ENCODE peak calls at places on chromosomes 3 and 15, in four cellular contexts. One of them, this sample, is unnamed.

GRCh38 chr3:161035711-161036110 is 69.4 kb downstream of the B3GALNT1 start:
- DNase-seq in KBM-7: peak; percentile 80
- DNase-seq in stimulated activated CD8-positive, alpha-beta memory T cell treated with anti-CD3 and anti-CD28 coated beads, Interleukin-4, amount 100 ng/mL, for 4 hours: no peak
- DNase-seq in ovary: no peak
- DNase-seq in this sample: no peak

GRCh38 chr3:137194301-137194700 is 236.5 kb downstream of the IL20RB start:
- DNase-seq in KBM-7: no peak
- DNase-seq in stimulated activated CD8-positive, alpha-beta memory T cell treated with anti-CD3 and anti-CD28 coated beads, Interleukin-4, amount 100 ng/mL, for 4 hours: no peak
- DNase-seq in ovary: no peak
- DNase-seq in this sample: no peak

GRCh38 chr15:89812126-89812846 is 2.4 kb downstream of the ANPEP start:
- DNase-seq in ovary: no peak
- DNase-seq in KBM-7: peak; percentile 43
- DNase-seq in stimulated activated CD8-positive, alpha-beta memory T cell treated with anti-CD3 and anti-CD28 coated beads, Interleukin-4, amount 100 ng/mL, for 4 hours: no peak
- DNase-seq in this sample: peak; percentile 61

GRCh38 chr3:66378256-66378655 is 122.6 kb downstream of the LRIG1 start:
- DNase-seq in stimulated activated CD8-positive, alpha-beta memory T cell treated with anti-CD3 and anti-CD28 coated beads, Interleukin-4, amount 100 ng/mL, for 4 hours: no peak
- DNase-seq in KBM-7: peak; percentile 14
- DNase-seq in ovary: no peak
- DNase-seq in this sample: no peak

GRCh38 chr15:42274693-42274971 is 1.4 kb upstream of the TMEM87A start:
- DNase-seq in ovary: peak; percentile 20
- DNase-seq in stimulated activated CD8-positive, alpha-beta memory T cell treated with anti-CD3 and anti-CD28 coated beads, Interleukin-4, amount 100 ng/mL, for 4 hours: no peak
- DNase-seq in KBM-7: no peak
- DNase-seq in this sample: peak; percentile 18

GRCh38 chr3:120673116-120673515 is 8.9 kb downstream of the HGD start:
- DNase-seq in stimulated activated CD8-positive, alpha-beta memory T cell treated with anti-CD3 and anti-CD28 coated beads, Interleukin-4, amount 100 ng/mL, for 4 hours: no peak
- DNase-seq in ovary: no peak
- DNase-seq in KBM-7: no peak
- DNase-seq in this sample: no peak

GRCh38 chr3:42066516-42067181 is 24.5 kb upstream of the TRAK1 start:
- DNase-seq in ovary: no peak
- DNase-seq in KBM-7: peak; percentile 35
- DNase-seq in stimulated activated CD8-positive, alpha-beta memory T cell treated with anti-CD3 and anti-CD28 coated beads, Interleukin-4, amount 100 ng/mL, for 4 hours: no peak
- DNase-seq in this sample: no peak

GRCh38 chr3:195886181-195887141 is 21.9 kb downstream of the TNK2 start:
- DNase-seq in KBM-7: no peak
- DNase-seq in ovary: no peak
- DNase-seq in stimulated activated CD8-positive, alpha-beta memory T cell treated with anti-CD3 and anti-CD28 coated beads, Interleukin-4, amount 100 ng/mL, for 4 hours: no peak
- DNase-seq in this sample: no peak

GRCh38 chr3:82087958-82088357 is 326.5 kb upstream of the GBE1 start:
- DNase-seq in KBM-7: no peak
- DNase-seq in stimulated activated CD8-positive, alpha-beta memory T cell treated with anti-CD3 and anti-CD28 coated beads, Interleukin-4, amount 100 ng/mL, for 4 hours: no peak
- DNase-seq in ovary: no peak
- DNase-seq in this sample: no peak

GRCh38 chr3:25589783-25590258 is 74.9 kb downstream of the TOP2B start:
- DNase-seq in stimulated activated CD8-positive, alpha-beta memory T cell treated with anti-CD3 and anti-CD28 coated beads, Interleukin-4, amount 100 ng/mL, for 4 hours: no peak
- DNase-seq in ovary: no peak
- DNase-seq in KBM-7: no peak
- DNase-seq in this sample: no peak

GRCh38 chr3:184133840-184134745 is 1.1 kb upstream of the EIF2B5 start:
- DNase-seq in ovary: peak; percentile 81
- DNase-seq in stimulated activated CD8-positive, alpha-beta memory T cell treated with anti-CD3 and anti-CD28 coated beads, Interleukin-4, amount 100 ng/mL, for 4 hours: peak; percentile 16
- DNase-seq in KBM-7: peak; percentile 84
- DNase-seq in this sample: peak; percentile 90

GRCh38 chr15:91921188-91921820 is 67.8 kb downstream of the SLCO3A1 start:
- DNase-seq in KBM-7: peak; percentile 18
- DNase-seq in stimulated activated CD8-positive, alpha-beta memory T cell treated with anti-CD3 and anti-CD28 coated beads, Interleukin-4, amount 100 ng/mL, for 4 hours: no peak
- DNase-seq in ovary: no peak
- DNase-seq in this sample: no peak

GRCh38 chr3:53534996-53535395 is 40.6 kb downstream of the CACNA1D start:
- DNase-seq in ovary: no peak
- DNase-seq in KBM-7: no peak
- DNase-seq in stimulated activated CD8-positive, alpha-beta memory T cell treated with anti-CD3 and anti-CD28 coated beads, Interleukin-4, amount 100 ng/mL, for 4 hours: no peak
- DNase-seq in this sample: no peak

GRCh38 chr15:83611312-83611711 is 42.6 kb upstream of the ADAMTSL3 start:
- DNase-seq in stimulated activated CD8-positive, alpha-beta memory T cell treated with anti-CD3 and anti-CD28 coated beads, Interleukin-4, amount 100 ng/mL, for 4 hours: no peak
- DNase-seq in ovary: no peak
- DNase-seq in KBM-7: no peak
- DNase-seq in this sample: peak; percentile 71

GRCh38 chr15:70701891-70702568 is 61.3 kb downstream of the UACA start:
- DNase-seq in ovary: no peak
- DNase-seq in KBM-7: no peak
- DNase-seq in stimulated activated CD8-positive, alpha-beta memory T cell treated with anti-CD3 and anti-CD28 coated beads, Interleukin-4, amount 100 ng/mL, for 4 hours: no peak
- DNase-seq in this sample: no peak

GRCh38 chr3:37640636-37641375 is 220.9 kb upstream of the CTDSPL start:
- DNase-seq in stimulated activated CD8-positive, alpha-beta memory T cell treated with anti-CD3 and anti-CD28 coated beads, Interleukin-4, amount 100 ng/mL, for 4 hours: no peak
- DNase-seq in KBM-7: no peak
- DNase-seq in ovary: no peak
- DNase-seq in this sample: peak; percentile 50

GRCh38 chr15:43771816-43772215 is 5.0 kb downstream of the ELL3 start:
- DNase-seq in ovary: no peak
- DNase-seq in KBM-7: no peak
- DNase-seq in stimulated activated CD8-positive, alpha-beta memory T cell treated with anti-CD3 and anti-CD28 coated beads, Interleukin-4, amount 100 ng/mL, for 4 hours: no peak
- DNase-seq in this sample: no peak

GRCh38 chr3:177314897-177315296 is 117.6 kb upstream of the TBL1XR1 start:
- DNase-seq in KBM-7: no peak
- DNase-seq in stimulated activated CD8-positive, alpha-beta memory T cell treated with anti-CD3 and anti-CD28 coated beads, Interleukin-4, amount 100 ng/mL, for 4 hours: no peak
- DNase-seq in ovary: no peak
- DNase-seq in this sample: no peak

GRCh38 chr15:31169558-31169957 is 68.0 kb upstream of the TRPM1 start:
- DNase-seq in KBM-7: no peak
- DNase-seq in stimulated activated CD8-positive, alpha-beta memory T cell treated with anti-CD3 and anti-CD28 coated beads, Interleukin-4, amount 100 ng/mL, for 4 hours: no peak
- DNase-seq in ovary: no peak
- DNase-seq in this sample: no peak

GRCh38 chr3:46576899-46577298 is 10.8 kb upstream of the LRRC2 start:
- DNase-seq in KBM-7: no peak
- DNase-seq in stimulated activated CD8-positive, alpha-beta memory T cell treated with anti-CD3 and anti-CD28 coated beads, Interleukin-4, amount 100 ng/mL, for 4 hours: no peak
- DNase-seq in ovary: peak; percentile 56
- DNase-seq in this sample: no peak

GRCh38 chr3:27684302-27684701 is 37.8 kb downstream of the EOMES start:
- DNase-seq in ovary: no peak
- DNase-seq in KBM-7: no peak
- DNase-seq in stimulated activated CD8-positive, alpha-beta memory T cell treated with anti-CD3 and anti-CD28 coated beads, Interleukin-4, amount 100 ng/mL, for 4 hours: no peak
- DNase-seq in this sample: no peak

GRCh38 chr3:112640864-112641751 is at the start of gene CCDC80:
- DNase-seq in ovary: peak; percentile 53
- DNase-seq in stimulated activated CD8-positive, alpha-beta memory T cell treated with anti-CD3 and anti-CD28 coated beads, Interleukin-4, amount 100 ng/mL, for 4 hours: no peak
- DNase-seq in KBM-7: no peak
- DNase-seq in this sample: no peak

GRCh38 chr3:36827133-36827532 is 62.8 kb upstream of the DCLK3 start:
- DNase-seq in KBM-7: no peak
- DNase-seq in ovary: no peak
- DNase-seq in stimulated activated CD8-positive, alpha-beta memory T cell treated with anti-CD3 and anti-CD28 coated beads, Interleukin-4, amount 100 ng/mL, for 4 hours: no peak
- DNase-seq in this sample: no peak

GRCh38 chr3:141876891-141877561 is 583 bp downstream of the ATP1B3 start:
- DNase-seq in KBM-7: no peak
- DNase-seq in stimulated activated CD8-positive, alpha-beta memory T cell treated with anti-CD3 and anti-CD28 coated beads, Interleukin-4, amount 100 ng/mL, for 4 hours: peak; percentile 50
- DNase-seq in ovary: peak; percentile 62
- DNase-seq in this sample: peak; percentile 45

GRCh38 chr15:65082303-65082958 is 5.9 kb downstream of the KBTBD13 start:
- DNase-seq in stimulated activated CD8-positive, alpha-beta memory T cell treated with anti-CD3 and anti-CD28 coated beads, Interleukin-4, amount 100 ng/mL, for 4 hours: no peak
- DNase-seq in ovary: no peak
- DNase-seq in KBM-7: peak; percentile 79
- DNase-seq in this sample: no peak

GRCh38 chr15:42544858-42545629 is 3.5 kb downstream of the LRRC57 start:
- DNase-seq in KBM-7: peak; percentile 76
- DNase-seq in stimulated activated CD8-positive, alpha-beta memory T cell treated with anti-CD3 and anti-CD28 coated beads, Interleukin-4, amount 100 ng/mL, for 4 hours: no peak
- DNase-seq in ovary: no peak
- DNase-seq in this sample: no peak

GRCh38 chr3:160477750-160478149 is 28.2 kb upstream of the TRIM59 start:
- DNase-seq in stimulated activated CD8-positive, alpha-beta memory T cell treated with anti-CD3 and anti-CD28 coated beads, Interleukin-4, amount 100 ng/mL, for 4 hours: no peak
- DNase-seq in KBM-7: no peak
- DNase-seq in ovary: no peak
- DNase-seq in this sample: no peak

GRCh38 chr15:79978260-79978659 is 7.3 kb upstream of the BCL2A1 start:
- DNase-seq in ovary: no peak
- DNase-seq in stimulated activated CD8-positive, alpha-beta memory T cell treated with anti-CD3 and anti-CD28 coated beads, Interleukin-4, amount 100 ng/mL, for 4 hours: no peak
- DNase-seq in KBM-7: no peak
- DNase-seq in this sample: no peak

GRCh38 chr3:53324011-53324544 is 23.3 kb downstream of the DCP1A start:
- DNase-seq in ovary: no peak
- DNase-seq in KBM-7: no peak
- DNase-seq in stimulated activated CD8-positive, alpha-beta memory T cell treated with anti-CD3 and anti-CD28 coated beads, Interleukin-4, amount 100 ng/mL, for 4 hours: no peak
- DNase-seq in this sample: no peak

GRCh38 chr3:171055336-171056178 is 29.0 kb upstream of the SLC2A2 start:
- DNase-seq in KBM-7: no peak
- DNase-seq in stimulated activated CD8-positive, alpha-beta memory T cell treated with anti-CD3 and anti-CD28 coated beads, Interleukin-4, amount 100 ng/mL, for 4 hours: no peak
- DNase-seq in ovary: no peak
- DNase-seq in this sample: no peak

GRCh38 chr3:113825090-113825489 is 13.5 kb upstream of the GRAMD1C start:
- DNase-seq in stimulated activated CD8-positive, alpha-beta memory T cell treated with anti-CD3 and anti-CD28 coated beads, Interleukin-4, amount 100 ng/mL, for 4 hours: no peak
- DNase-seq in ovary: no peak
- DNase-seq in KBM-7: peak; percentile 14
- DNase-seq in this sample: no peak

GRCh38 chr3:124886168-124887051 is 755 bp downstream of the ITGB5 start:
- DNase-seq in stimulated activated CD8-positive, alpha-beta memory T cell treated with anti-CD3 and anti-CD28 coated beads, Interleukin-4, amount 100 ng/mL, for 4 hours: peak; percentile 14
- DNase-seq in KBM-7: peak; percentile 9
- DNase-seq in ovary: peak; percentile 41
- DNase-seq in this sample: peak; percentile 56

GRCh38 chr15:88431441-88431840 is 35.7 kb downstream of the MRPL46 start:
- DNase-seq in stimulated activated CD8-positive, alpha-beta memory T cell treated with anti-CD3 and anti-CD28 coated beads, Interleukin-4, amount 100 ng/mL, for 4 hours: no peak
- DNase-seq in KBM-7: no peak
- DNase-seq in ovary: no peak
- DNase-seq in this sample: no peak

GRCh38 chr3:139672884-139673283 is 4.9 kb downstream of the NMNAT3 start:
- DNase-seq in stimulated activated CD8-positive, alpha-beta memory T cell treated with anti-CD3 and anti-CD28 coated beads, Interleukin-4, amount 100 ng/mL, for 4 hours: no peak
- DNase-seq in KBM-7: no peak
- DNase-seq in ovary: no peak
- DNase-seq in this sample: no peak

GRCh38 chr3:179321585-179322322 is 1.1 kb upstream of the ZNF639 start:
- DNase-seq in KBM-7: peak; percentile 57
- DNase-seq in ovary: peak; percentile 66
- DNase-seq in stimulated activated CD8-positive, alpha-beta memory T cell treated with anti-CD3 and anti-CD28 coated beads, Interleukin-4, amount 100 ng/mL, for 4 hours: no peak
- DNase-seq in this sample: no peak

GRCh38 chr3:16370872-16371740 is 106.1 kb downstream of the OXNAD1 start:
- DNase-seq in stimulated activated CD8-positive, alpha-beta memory T cell treated with anti-CD3 and anti-CD28 coated beads, Interleukin-4, amount 100 ng/mL, for 4 hours: no peak
- DNase-seq in KBM-7: no peak
- DNase-seq in ovary: no peak
- DNase-seq in this sample: no peak

This sample was measured in pancreas.